ENCODE peak calls at places on chromosome 22, in nine cellular contexts. M is transverse colon, P is IMR-90, N is right lobe of liver, U is thoracic aorta, L is neuronal stem cell, G is H9, A is MM.1S, O is Peyer's patch. W is an unnamed sample.

GRCh38 chr22:43013355-43014061 is 1.4 kb downstream of the PACSIN2 start:
- DNase-seq in P (no peak), U (no peak), L (no peak), O (no peak), G (no peak), M (no peak), N (no peak), A (no peak), W (no peak)

GRCh38 chr22:36334838-36335603 is 52.7 kb downstream of the MYH9 start:
- DNase-seq in U (no peak), N (no peak), G (no peak), M (no peak), P (peak; percentile 84), L (no peak), A (no peak), O (no peak), W (no peak)

GRCh38 chr22:32615874-32616564 is 141.4 kb downstream of the FBXO7 start:
- DNase-seq in U (no peak), O (no peak), P (no peak), M (no peak), N (no peak), G (peak; percentile 69), A (no peak), L (no peak), W (no peak)

GRCh38 chr22:36362077-36362476 is 25.7 kb downstream of the MYH9 start:
- DNase-seq in A (no peak), U (no peak), G (no peak), M (no peak), P (no peak), O (no peak), N (no peak), L (no peak), W (no peak)

GRCh38 chr22:45996241-45997076 is 19.5 kb upstream of the WNT7B start:
- DNase-seq in N (peak; percentile 78), G (no peak), U (no peak), M (peak; percentile 48), P (peak; percentile 42), A (no peak), L (no peak), O (peak; percentile 70), W (no peak)

GRCh38 chr22:36725366-36726006 is 21.9 kb upstream of the CACNG2 start:
- DNase-seq in O (peak; percentile 8), M (no peak), G (no peak), P (no peak), U (no peak), A (no peak), L (no peak), N (no peak), W (no peak)

GRCh38 chr22:32880906-32881596 is 79.5 kb downstream of the TIMP3 start:
- DNase-seq in U (no peak), G (no peak), A (no peak), P (peak; percentile 73), M (peak; percentile 23), N (peak; percentile 58), L (no peak), O (no peak), W (no peak)

GRCh38 chr22:44449061-44449682 is 48.9 kb downstream of the RTL6 start:
- DNase-seq in N (no peak), G (no peak), A (no peak), P (peak; percentile 93), U (no peak), M (no peak), O (peak; percentile 36), L (no peak), W (no peak)

GRCh38 chr22:41539146-41540005 is 4.9 kb downstream of the POLR3H start:
- DNase-seq in L (no peak), G (no peak), N (no peak), M (no peak), O (no peak), A (no peak), P (no peak), U (no peak), W (no peak)

GRCh38 chr22:17633217-17633997 is 4.9 kb upstream of the ATP6V1E1 start:
- DNase-seq in L (no peak), M (no peak), P (peak; percentile 92), O (no peak), A (no peak), U (no peak), N (no peak), G (no peak), W (no peak)

GRCh38 chr22:23536821-23537345 is 43.2 kb downstream of the IGLL1 start:
- DNase-seq in P (no peak), O (no peak), M (no peak), A (no peak), G (peak; percentile 30), L (no peak), N (no peak), U (no peak), W (no peak)

GRCh38 chr22:22786301-22787115 is 101.1 kb upstream of the IGLL5 start:
- DNase-seq in L (no peak), O (no peak), G (no peak), N (no peak), A (no peak), U (no peak), M (no peak), P (no peak), W (no peak)

GRCh38 chr22:46039531-46039930 is 62.6 kb upstream of the WNT7B start:
- DNase-seq in M (no peak), G (no peak), O (no peak), U (no peak), P (no peak), L (no peak), N (no peak), A (no peak), W (no peak)

GRCh38 chr22:39739338-39740027 is 154.1 kb downstream of the ENTHD1 start:
- DNase-seq in O (no peak), L (no peak), A (peak; percentile 39), U (no peak), N (no peak), P (peak; percentile 3), M (no peak), G (no peak), W (no peak)

GRCh38 chr22:49444781-49445180 is 382.9 kb downstream of the BRD1 start:
- DNase-seq in G (no peak), A (no peak), P (no peak), U (no peak), M (no peak), O (no peak), N (no peak), L (no peak), W (no peak)
- H3K9me3 ChIP-seq in G (no peaks in the 10 kb centered on the region), A (no peaks in the 10 kb centered on the region), P (peaks cover 39% of the 10 kb centered on the region), U (no peaks in the 10 kb centered on the region), M (no peaks in the 10 kb centered on the region), O (no peaks in the 10 kb centered on the region), N (no peaks in the 10 kb centered on the region), L (no peaks in the 10 kb centered on the region), W (no peaks in the 10 kb centered on the region)

GRCh38 chr22:47484960-47485571 is 722.6 kb downstream of the TBC1D22A start:
- DNase-seq in M (no peak), L (no peak), U (no peak), G (no peak), O (no peak), A (no peak), P (no peak), N (no peak), W (no peak)

DNA sequence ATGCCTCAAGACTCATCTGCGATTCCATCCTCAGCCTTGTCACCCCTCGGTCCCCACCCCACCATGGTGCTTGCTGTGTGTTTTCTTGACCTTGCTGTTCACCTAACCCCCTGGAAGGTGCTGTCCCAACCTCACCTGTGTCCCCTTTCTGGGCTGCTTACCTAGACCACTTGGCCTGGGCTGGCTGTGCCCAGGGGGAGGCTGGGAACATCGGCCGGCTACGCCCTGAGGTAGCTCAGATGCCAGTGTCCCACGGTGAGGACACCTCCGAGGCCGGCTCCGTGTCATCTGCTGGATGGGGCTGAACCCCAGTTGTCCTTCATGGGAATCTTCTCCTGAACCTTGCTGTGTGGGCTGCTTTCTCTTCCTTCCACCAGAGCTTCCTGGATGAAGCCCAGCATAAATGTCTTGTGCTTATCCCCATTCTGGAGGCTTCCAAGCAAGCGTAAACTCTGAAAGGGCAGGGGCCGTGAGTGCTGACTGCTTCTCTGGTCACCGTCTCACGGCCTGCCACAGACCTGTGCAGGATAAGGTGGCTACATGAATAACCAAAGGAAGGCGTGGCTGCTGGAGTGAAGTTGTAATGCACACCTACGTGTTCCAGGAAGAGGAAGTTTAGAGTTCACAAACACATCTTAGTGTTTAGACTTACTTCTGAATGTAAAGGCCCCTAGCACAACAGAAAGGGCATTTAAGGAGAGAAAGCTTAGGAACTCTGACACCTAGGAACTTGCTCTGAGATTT is 724.3 kb downstream of the TBC1D22A start:
- DNase-seq in G (no peak), M (peak; percentile 29), L (no peak), A (no peak), U (no peak), P (no peak), N (no peak), O (no peak), W (no peak)
- H3K9me3 ChIP-seq in G (peaks cover 81% of the 10 kb centered on the region), M (no peaks in the 10 kb centered on the region), L (peaks cover 25% of the 10 kb centered on the region), A (no peaks in the 10 kb centered on the region), U (no peaks in the 10 kb centered on the region), P (peaks cover 22% of the 10 kb centered on the region), N (no peaks in the 10 kb centered on the region), O (no peaks in the 10 kb centered on the region), W (no peaks in the 10 kb centered on the region)

DNA sequence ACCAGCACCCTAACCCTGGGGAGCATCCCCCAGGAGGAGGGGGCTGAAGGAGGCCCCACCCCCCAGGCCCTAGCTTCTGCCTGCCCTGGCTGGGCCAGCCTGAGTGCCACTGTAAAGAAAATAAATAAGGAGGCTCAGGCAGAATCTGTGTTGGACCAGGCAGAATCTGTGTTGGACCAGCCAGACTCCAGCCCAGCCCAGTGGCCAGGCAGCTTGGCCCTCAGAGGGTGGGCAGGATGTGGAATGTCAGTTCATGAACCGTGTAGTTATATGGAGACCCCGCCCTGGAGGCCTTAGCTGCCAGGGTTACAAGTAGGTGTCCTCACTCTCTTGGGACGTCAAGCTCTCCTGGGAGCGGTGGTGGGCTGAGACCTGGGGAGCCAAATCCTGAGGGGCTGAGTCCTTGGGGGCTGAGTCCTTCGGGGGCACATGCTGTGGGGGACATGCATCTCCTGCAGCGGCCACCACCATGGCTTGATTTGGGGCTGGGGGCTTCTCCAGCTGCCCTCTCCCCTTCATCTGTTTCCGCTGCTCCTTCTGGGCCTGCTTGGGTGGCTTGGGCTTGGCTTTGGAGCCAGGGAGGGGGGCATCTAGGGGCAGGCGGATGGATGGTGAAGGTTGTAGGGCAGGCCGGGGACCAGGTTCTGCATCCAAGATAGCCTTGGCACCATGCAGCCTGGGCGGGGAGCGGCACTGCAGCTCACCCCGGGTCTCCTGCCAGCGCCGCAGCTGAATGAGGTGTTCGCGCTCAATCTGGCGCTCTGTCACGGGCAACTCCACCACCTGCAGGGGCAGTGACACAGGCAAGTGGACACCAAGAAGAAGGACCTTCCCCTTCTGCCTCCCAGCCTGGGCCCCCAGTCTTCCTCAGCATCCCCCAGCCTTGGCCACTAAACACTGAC is 3.0 kb upstream of the CASTOR1 start:
- DNase-seq in L (no peak), M (no peak), G (no peak), P (no peak), N (no peak), A (no peak), U (no peak), O (no peak), W (no peak)
- H3K9me3 ChIP-seq in L (no peaks in the 10 kb centered on the region), M (no peaks in the 10 kb centered on the region), G (no peaks in the 10 kb centered on the region), P (no peaks in the 10 kb centered on the region), N (no peaks in the 10 kb centered on the region), A (no peaks in the 10 kb centered on the region), U (no peaks in the 10 kb centered on the region), O (no peaks in the 10 kb centered on the region), W (no peaks in the 10 kb centered on the region)

DNA sequence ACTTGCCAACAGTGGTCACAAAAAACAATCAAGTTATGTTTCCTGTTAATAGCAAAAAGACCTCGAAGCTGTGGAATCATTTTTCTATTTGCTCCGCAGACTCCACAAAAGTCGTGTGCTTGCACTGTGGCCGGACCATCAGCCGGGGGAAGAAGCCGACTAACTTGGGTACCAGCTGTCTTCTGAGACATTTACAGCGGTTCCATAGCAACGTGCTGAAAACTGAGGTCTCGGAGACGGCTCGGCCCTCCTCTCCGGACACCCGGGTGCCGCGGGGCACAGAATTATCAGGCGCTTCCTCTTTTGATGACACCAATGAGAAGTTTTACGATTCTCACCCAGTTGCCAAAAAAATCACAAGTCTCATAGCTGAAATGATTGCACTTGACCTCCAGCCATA is 31.6 kb downstream of the ZBED4 start:
- DNase-seq in P (no peak), M (no peak), A (no peak), G (no peak), N (no peak), L (no peak), O (no peak), U (no peak), W (no peak)
- H3K9me3 ChIP-seq in P (peaks cover 6% of the 10 kb centered on the region), M (no peaks in the 10 kb centered on the region), A (no peaks in the 10 kb centered on the region), G (no peaks in the 10 kb centered on the region), N (peaks cover 4% of the 10 kb centered on the region), L (peaks cover 45% of the 10 kb centered on the region), O (no peaks in the 10 kb centered on the region), U (peaks cover 8% of the 10 kb centered on the region), W (no peaks in the 10 kb centered on the region)